ENCODE peak calls at places on chromosomes 6 and 20, in four cellular contexts. A is ascending aorta, U is neural progenitor cell, D is cardiac muscle cell. M is an unnamed sample. For H3K4me1, the result is how much of the 10 kb centered on the place peaks cover.

GRCh38 chr6:94074764-94075163 is 655.4 kb upstream of the EPHA7 start:
- DNase-seq in A (no peak), U (no peak), D (no peak), M (no peak)

GRCh38 chr6:127900935-127901334 is at the start of gene THEMIS:
- DNase-seq in A (no peak), U (no peak), D (no peak), M (no peak)

GRCh38 chr6:154500769-154501171 is 9.7 kb downstream of the CNKSR3 start:
- DNase-seq in A (no peak), U (peak), D (peak), M (peak)

GRCh38 chr6:122568865-122569264 is 41.3 kb upstream of the PKIB start:
- DNase-seq in A (no peak), U (no peak), D (no peak), M (no peak)

GRCh38 chr20:1711826-1712601 is 54.4 kb upstream of the SIRPG start:
- DNase-seq in A (no peak), U (no peak), D (no peak), M (no peak)

GRCh38 chr6:42136508-42137191 is 5.8 kb downstream of the C6orf132 start:
- DNase-seq in A (no peak), U (peak), D (peak), M (peak)

GRCh38 chr6:159595173-159595572 is 97.9 kb downstream of the SOD2 start:
- DNase-seq in A (peak), U (no peak), D (no peak), M (no peak)

GRCh38 chr6:11785953-11786579 is 7.5 kb upstream of the ADTRP start:
- DNase-seq in A (no peak), U (no peak), D (no peak), M (no peak)

GRCh38 chr6:13355043-13355945 is 27.0 kb upstream of the TBC1D7 start:
- DNase-seq in A (no peak), U (no peak), D (no peak), M (peak)

GRCh38 chr20:7856756-7857155 is 83.5 kb downstream of the HAO1 start:
- DNase-seq in A (no peak), U (no peak), D (no peak), M (no peak)

GRCh38 chr20:33604991-33605370 is 57.1 kb upstream of the C20orf144 start:
- DNase-seq in A (no peak), U (no peak), D (no peak), M (no peak)

GRCh38 chr6:163364641-163365040 is 49.9 kb upstream of the QKI start:
- DNase-seq in A (no peak), U (no peak), D (no peak), M (no peak)

GRCh38 chr6:167428664-167429063 is 103.8 kb downstream of the TTLL2 start:
- DNase-seq in A (no peak), U (no peak), D (no peak), M (no peak)

GRCh38 chr6:130775421-130776012 is 51.7 kb upstream of the SMLR1 start:
- DNase-seq in A (no peak), U (no peak), D (no peak), M (no peak)

GRCh38 chr20:51425347-51426106 is 117.0 kb downstream of the NFATC2 start:
- DNase-seq in A (no peak), U (peak), D (no peak), M (no peak)

GRCh38 chr6:150922137-150922536 is 56.6 kb downstream of the MTHFD1L start:
- DNase-seq in A (no peak), U (no peak), D (no peak), M (no peak)

GRCh38 chr6:33344771-33345697 is 27.5 kb upstream of the ZBTB22 start:
- DNase-seq in A (peak), U (peak), D (peak), M (peak)

GRCh38 chr6:90413396-90413795 is 116.8 kb upstream of the BACH2 start:
- DNase-seq in A (no peak), U (no peak), D (no peak), M (no peak)

GRCh38 chr20:35007891-35008290 is 52.2 kb downstream of the MYH7B start:
- DNase-seq in A (peak), U (no peak), D (no peak), M (no peak)

GRCh38 chr20:20022498-20022897 is 5.3 kb downstream of the NAA20 start:
- DNase-seq in A (no peak), U (no peak), D (no peak), M (no peak)

GRCh38 chr6:104472245-104472644 is 387.5 kb downstream of the HACE1 start:
- DNase-seq in A (no peak), U (no peak), D (no peak), M (no peak)

DNA sequence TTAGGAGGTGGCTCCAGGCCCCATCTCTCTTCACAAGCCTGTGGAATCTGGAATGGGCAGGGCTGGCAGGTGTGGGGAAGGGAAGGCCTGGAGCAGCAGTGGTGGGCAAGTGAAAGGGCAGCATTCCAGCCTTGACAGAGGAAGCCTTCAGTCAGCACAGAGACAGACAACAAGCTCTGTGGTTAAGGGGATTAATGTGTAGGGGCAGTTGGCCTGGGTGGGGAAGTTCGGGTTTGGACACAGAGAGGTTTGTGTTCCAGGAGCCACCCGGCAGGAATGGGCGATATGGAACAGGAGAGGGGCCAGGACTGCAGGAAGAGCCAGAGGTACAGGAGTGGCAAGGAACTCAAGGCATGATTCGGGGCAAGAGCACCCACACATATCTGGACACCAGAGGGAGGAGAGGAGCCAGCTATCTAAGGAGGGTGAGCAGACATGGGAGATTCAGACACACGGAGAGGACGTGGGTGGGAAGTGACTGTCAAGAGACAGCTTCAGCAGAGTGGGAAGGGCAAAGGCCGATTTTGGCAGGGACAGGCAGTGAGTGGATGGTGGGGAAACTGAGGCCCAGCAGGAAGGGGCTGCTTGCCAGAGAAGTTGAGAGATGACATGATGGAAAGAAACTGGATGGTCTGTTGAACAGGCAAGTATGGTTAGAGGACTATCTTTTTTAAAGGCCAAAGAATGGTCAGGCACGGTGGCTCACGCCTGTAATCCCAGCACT is 2.5 kb upstream of the SLC44A4 start:
- DNase-seq in A (no peak), U (no peak), D (no peak), M (no peak)
- TF ChIP-seq CTCF in A (no peak), U (no peak), D (no peak), M (no peak)

DNA sequence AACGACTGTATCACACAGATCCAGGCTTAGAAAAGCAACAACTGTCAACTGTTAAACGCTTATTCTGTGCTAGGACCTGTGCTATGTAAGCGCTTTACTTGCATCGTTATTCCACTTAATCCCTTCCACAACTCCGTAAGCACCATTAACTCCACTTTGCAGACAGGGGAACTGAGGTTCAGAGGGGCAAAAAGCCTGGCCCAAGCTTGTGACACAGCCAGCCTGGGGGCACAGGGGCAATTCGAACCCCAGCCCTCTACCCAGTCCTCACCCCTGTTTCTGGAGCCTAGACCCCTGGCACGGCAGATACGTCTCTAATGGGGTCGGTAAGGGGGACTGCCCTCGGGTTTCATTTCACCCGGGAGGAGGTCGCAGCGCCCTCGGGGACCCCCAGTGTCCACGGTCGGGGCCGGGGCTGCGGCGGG is 428 bp downstream of the DSN1 start:
- DNase-seq in A (no peak), U (peak), D (no peak), M (no peak)
- H3K4me1 ChIP-seq in A (under half), U (under half), D (under half), M (under half)

GRCh38 chr6:48916523-48917050 is 546.5 kb downstream of the MMUT start:
- DNase-seq in A (no peak), U (no peak), D (no peak), M (no peak)
- TF ChIP-seq CTCF in A (no peak), U (no peak), D (no peak), M (no peak)

GRCh38 chr6:16320533-16321340 is 82.3 kb downstream of the GMPR start:
- DNase-seq in A (peak), U (no peak), D (no peak), M (peak)

GRCh38 chr6:16319813-16320532 is 81.6 kb downstream of the GMPR start:
- DNase-seq in A (peak), U (no peak), D (peak), M (peak)

GRCh38 chr6:16321341-16321710 is 82.9 kb downstream of the GMPR start:
- DNase-seq in A (no peak), U (no peak), D (no peak), M (no peak)

GRCh38 chr6:16318538-16318937 is 80.2 kb downstream of the GMPR start:
- DNase-seq in A (peak), U (no peak), D (no peak), M (no peak)

GRCh38 chr6:16318953-16319720 is 80.8 kb downstream of the GMPR start:
- DNase-seq in A (peak), U (no peak), D (no peak), M (no peak)
- H3K4me1 ChIP-seq in A (half or more), U (under half), D (under half), M (under half)

DNA sequence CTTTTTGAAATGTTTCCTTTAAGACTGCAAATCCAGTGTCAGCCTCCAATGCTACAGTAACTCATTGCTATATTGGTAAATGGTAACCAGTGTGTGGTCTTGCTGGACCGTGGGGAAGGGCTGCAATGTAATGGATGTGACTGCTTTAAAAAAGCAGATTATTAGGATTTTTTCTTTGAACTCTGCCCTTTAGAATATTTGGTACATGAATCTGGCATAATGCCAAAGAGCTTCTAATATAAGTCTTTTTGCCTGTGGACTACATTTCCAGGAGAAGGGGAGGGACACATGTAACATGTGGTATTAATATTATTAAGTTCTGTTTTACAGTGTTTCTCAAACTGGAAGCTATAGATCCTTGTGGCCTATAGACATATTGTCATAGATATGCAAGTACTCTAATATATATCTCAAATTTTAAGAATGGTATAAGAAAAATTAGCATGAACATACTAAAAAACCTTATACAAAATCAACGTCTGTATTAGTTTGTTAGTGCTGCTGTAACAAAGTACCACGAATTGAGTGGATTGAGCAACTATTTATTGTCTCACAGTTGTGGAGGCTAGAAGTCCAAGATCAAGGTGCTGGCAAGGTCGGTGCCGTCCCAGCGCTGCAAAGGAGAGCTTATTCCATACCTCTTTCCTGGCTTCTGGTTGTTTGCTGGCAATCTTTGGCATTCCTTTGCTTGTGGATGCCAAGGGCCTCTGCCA is 317.4 kb upstream of the FERMT1 start:
- DNase-seq in A (no peak), U (no peak), D (no peak), M (no peak)
- TF ChIP-seq CTCF in A (no peak), U (no peak), D (no peak), M (no peak)

DNA sequence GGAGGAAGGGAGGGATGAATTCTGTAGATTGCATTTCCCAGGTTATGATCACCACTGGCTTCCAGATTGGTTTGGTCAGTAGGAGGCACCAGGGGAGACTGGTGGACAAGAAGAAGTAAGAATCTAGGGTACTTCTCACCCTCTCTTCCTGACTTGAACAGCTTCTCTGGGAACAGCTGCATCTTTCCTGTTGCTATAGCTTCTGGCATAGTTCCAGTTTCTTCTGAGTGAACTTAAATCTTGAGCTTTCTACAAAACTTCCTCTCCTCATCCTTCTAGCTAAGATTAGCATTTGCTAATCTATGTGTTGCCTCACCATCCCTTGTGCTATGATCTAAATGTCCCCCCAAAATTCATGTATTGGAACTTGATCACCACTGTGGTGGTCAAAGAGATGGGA is 724.6 kb downstream of the UTRN start:
- DNase-seq in A (no peak), U (no peak), D (no peak), M (no peak)
- H3K4me1 ChIP-seq in A (under half), U (under half), D (under half), M (under half)

M was measured in hepatocyte.